ENCODE peak calls at places on chromosomes 7 and 10, in seven cellular contexts. One of them, this sample, is unnamed.

GRCh38 chr10:60315311-60315710 is 74.4 kb downstream of the ANK3 start:
- DNase-seq in transverse colon: no peak
- DNase-seq in cardiac muscle cell: no peak
- DNase-seq in astrocyte of the spinal cord: no peak
- DNase-seq in coronary artery: no peak
- DNase-seq in A549: no peak
- DNase-seq in prostate gland: no peak
- DNase-seq in this sample: no peak

GRCh38 chr10:52741851-52742250 is 30.7 kb downstream of the MBL2 start:
- DNase-seq in A549: no peak
- DNase-seq in astrocyte of the spinal cord: no peak
- DNase-seq in coronary artery: no peak
- DNase-seq in transverse colon: no peak
- DNase-seq in prostate gland: no peak
- DNase-seq in cardiac muscle cell: no peak
- DNase-seq in this sample: no peak

GRCh38 chr7:123604739-123605138 is 3.1 kb downstream of the ASB15 start:
- DNase-seq in astrocyte of the spinal cord: no peak
- DNase-seq in A549: no peak
- DNase-seq in coronary artery: no peak
- DNase-seq in transverse colon: no peak
- DNase-seq in cardiac muscle cell: no peak
- DNase-seq in prostate gland: no peak
- DNase-seq in this sample: peak

GRCh38 chr7:45711161-45711490 is 137.0 kb downstream of the ADCY1 start:
- DNase-seq in coronary artery: no peak
- DNase-seq in cardiac muscle cell: no peak
- DNase-seq in astrocyte of the spinal cord: no peak
- DNase-seq in transverse colon: no peak
- DNase-seq in A549: no peak
- DNase-seq in prostate gland: no peak
- DNase-seq in this sample: no peak

GRCh38 chr7:31146026-31146425 is 93.9 kb downstream of the ADCYAP1R1 start:
- DNase-seq in coronary artery: no peak
- DNase-seq in prostate gland: no peak
- DNase-seq in transverse colon: no peak
- DNase-seq in cardiac muscle cell: no peak
- DNase-seq in astrocyte of the spinal cord: no peak
- DNase-seq in A549: no peak
- DNase-seq in this sample: no peak

GRCh38 chr7:149714910-149715471 is 58.4 kb downstream of the ZNF467 start:
- DNase-seq in A549: no peak
- DNase-seq in cardiac muscle cell: no peak
- DNase-seq in astrocyte of the spinal cord: peak
- DNase-seq in coronary artery: peak
- DNase-seq in transverse colon: peak
- DNase-seq in prostate gland: peak
- DNase-seq in this sample: no peak

GRCh38 chr10:71966046-71967004 is 2.1 kb downstream of the CHST3 start:
- DNase-seq in astrocyte of the spinal cord: no peak
- DNase-seq in coronary artery: no peak
- DNase-seq in A549: peak
- DNase-seq in transverse colon: no peak
- DNase-seq in cardiac muscle cell: no peak
- DNase-seq in prostate gland: no peak
- DNase-seq in this sample: no peak

GRCh38 chr7:99030951-99031350 is 113.0 kb downstream of the SMURF1 start:
- DNase-seq in cardiac muscle cell: no peak
- DNase-seq in A549: no peak
- DNase-seq in prostate gland: no peak
- DNase-seq in coronary artery: peak
- DNase-seq in astrocyte of the spinal cord: no peak
- DNase-seq in transverse colon: no peak
- DNase-seq in this sample: no peak

GRCh38 chr10:28137907-28138880 is 139.3 kb upstream of the ODAD2 start:
- DNase-seq in prostate gland: no peak
- DNase-seq in cardiac muscle cell: no peak
- DNase-seq in A549: no peak
- DNase-seq in astrocyte of the spinal cord: peak
- DNase-seq in coronary artery: no peak
- DNase-seq in transverse colon: no peak
- DNase-seq in this sample: peak

DNA sequence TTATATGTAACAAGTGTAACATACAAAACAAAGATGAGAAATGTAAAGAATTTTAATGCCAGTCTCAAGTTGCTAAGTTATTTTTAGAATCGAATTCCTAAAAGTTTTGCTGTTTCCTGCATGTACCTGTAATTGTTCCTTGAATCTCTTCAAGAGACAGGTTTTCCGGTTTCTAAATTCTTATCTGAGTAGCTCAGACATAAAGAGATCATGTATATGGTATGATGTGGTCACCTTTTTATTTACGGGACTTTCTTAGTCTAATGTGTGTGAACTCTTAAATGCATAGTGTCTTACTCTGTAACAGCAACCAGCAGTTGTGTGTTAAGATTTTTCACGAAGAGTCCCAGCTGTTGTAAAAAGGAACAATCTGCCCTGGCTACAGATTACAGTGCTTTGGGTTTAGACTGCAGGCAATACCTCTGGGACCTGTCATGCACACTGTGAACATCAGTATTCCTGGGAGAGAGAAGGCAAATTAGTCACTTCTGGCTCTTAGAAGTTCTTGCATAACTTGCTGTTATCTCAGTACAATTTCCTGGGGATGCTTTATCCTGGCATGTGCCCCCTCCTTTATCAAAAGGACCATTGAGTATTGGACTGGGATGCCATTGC is 263.4 kb downstream of the BICC1 start:
- DNase-seq in prostate gland: no peak
- DNase-seq in cardiac muscle cell: no peak
- DNase-seq in A549: peak
- DNase-seq in transverse colon: no peak
- DNase-seq in coronary artery: no peak
- DNase-seq in astrocyte of the spinal cord: peak
- DNase-seq in this sample: peak
- H3K4me3 ChIP-seq in prostate gland: no peak
- H3K4me3 ChIP-seq in cardiac muscle cell: no peak
- H3K4me3 ChIP-seq in A549: no peak
- H3K4me3 ChIP-seq in transverse colon: no peak
- H3K4me3 ChIP-seq in coronary artery: peak
- H3K4me3 ChIP-seq in astrocyte of the spinal cord: no peak
- H3K4me3 ChIP-seq in this sample: no peak

DNA sequence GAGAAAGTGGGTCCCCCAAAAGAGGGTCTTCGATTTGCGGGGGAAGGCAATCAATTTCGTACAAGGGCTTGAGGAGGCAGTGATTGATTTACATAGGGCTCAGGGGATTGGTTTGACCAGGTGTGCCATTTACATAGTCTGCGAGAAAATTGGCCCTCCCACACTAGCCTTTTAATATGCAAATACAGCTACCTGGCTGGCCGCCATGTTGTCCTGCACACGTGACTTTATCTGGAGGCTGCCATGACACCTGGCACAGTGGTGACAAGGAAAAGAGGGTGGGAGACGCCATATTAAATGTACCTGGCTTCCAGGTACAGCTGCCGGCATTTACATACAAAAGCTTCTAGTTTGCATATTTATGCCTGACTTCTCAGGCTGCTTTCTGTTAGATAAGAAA is 1577.2 kb upstream of the LRRTM3 start:
- DNase-seq in astrocyte of the spinal cord: no peak
- DNase-seq in transverse colon: no peak
- DNase-seq in A549: no peak
- DNase-seq in prostate gland: no peak
- DNase-seq in cardiac muscle cell: no peak
- DNase-seq in coronary artery: no peak
- DNase-seq in this sample: no peak
- H3K4me3 ChIP-seq in astrocyte of the spinal cord: no peak
- H3K4me3 ChIP-seq in transverse colon: no peak
- H3K4me3 ChIP-seq in A549: no peak
- H3K4me3 ChIP-seq in prostate gland: no peak
- H3K4me3 ChIP-seq in cardiac muscle cell: no peak
- H3K4me3 ChIP-seq in coronary artery: no peak
- H3K4me3 ChIP-seq in this sample: no peak

GRCh38 chr7:93817004-93817403 is 73.5 kb downstream of the TFPI2 start:
- DNase-seq in astrocyte of the spinal cord: no peak
- DNase-seq in transverse colon: no peak
- DNase-seq in A549: no peak
- DNase-seq in cardiac muscle cell: no peak
- DNase-seq in prostate gland: no peak
- DNase-seq in coronary artery: no peak
- DNase-seq in this sample: no peak
- H3K4me3 ChIP-seq in astrocyte of the spinal cord: no peak
- H3K4me3 ChIP-seq in transverse colon: no peak
- H3K4me3 ChIP-seq in A549: no peak
- H3K4me3 ChIP-seq in cardiac muscle cell: no peak
- H3K4me3 ChIP-seq in prostate gland: no peak
- H3K4me3 ChIP-seq in coronary artery: no peak
- H3K4me3 ChIP-seq in this sample: no peak

GRCh38 chr7:158975526-158976467 is 119.4 kb downstream of the DYNC2I1 start:
- DNase-seq in cardiac muscle cell: peak
- DNase-seq in coronary artery: no peak
- DNase-seq in prostate gland: no peak
- DNase-seq in astrocyte of the spinal cord: no peak
- DNase-seq in A549: no peak
- DNase-seq in transverse colon: peak
- DNase-seq in this sample: no peak
- H3K4me3 ChIP-seq in cardiac muscle cell: no peak
- H3K4me3 ChIP-seq in coronary artery: no peak
- H3K4me3 ChIP-seq in prostate gland: no peak
- H3K4me3 ChIP-seq in astrocyte of the spinal cord: no peak
- H3K4me3 ChIP-seq in A549: no peak
- H3K4me3 ChIP-seq in transverse colon: no peak
- H3K4me3 ChIP-seq in this sample: no peak

DNA sequence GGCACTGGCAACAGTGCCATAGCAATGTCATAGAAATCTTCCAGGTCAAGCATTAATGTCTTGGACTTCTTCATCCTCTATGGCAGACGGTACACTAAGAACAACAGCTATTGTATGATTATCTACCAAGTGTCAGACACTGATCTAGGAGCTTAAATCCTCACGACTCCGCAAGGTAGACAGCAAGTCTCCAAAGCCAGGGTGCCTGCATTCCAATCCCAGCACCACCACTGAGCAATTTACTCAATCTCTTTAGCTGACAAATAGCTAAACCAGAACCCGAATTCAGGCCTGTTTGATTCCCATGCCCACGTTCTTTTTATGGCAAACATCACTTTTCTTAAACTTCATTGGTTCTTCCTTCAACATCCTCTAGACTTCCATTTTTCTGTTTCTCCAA is 31.8 kb downstream of the DNMBP start:
- DNase-seq in cardiac muscle cell: peak
- DNase-seq in astrocyte of the spinal cord: no peak
- DNase-seq in transverse colon: no peak
- DNase-seq in A549: no peak
- DNase-seq in prostate gland: no peak
- DNase-seq in coronary artery: no peak
- DNase-seq in this sample: peak
- H3K4me3 ChIP-seq in cardiac muscle cell: no peak
- H3K4me3 ChIP-seq in astrocyte of the spinal cord: no peak
- H3K4me3 ChIP-seq in transverse colon: no peak
- H3K4me3 ChIP-seq in A549: no peak
- H3K4me3 ChIP-seq in prostate gland: no peak
- H3K4me3 ChIP-seq in coronary artery: no peak
- H3K4me3 ChIP-seq in this sample: no peak

DNA sequence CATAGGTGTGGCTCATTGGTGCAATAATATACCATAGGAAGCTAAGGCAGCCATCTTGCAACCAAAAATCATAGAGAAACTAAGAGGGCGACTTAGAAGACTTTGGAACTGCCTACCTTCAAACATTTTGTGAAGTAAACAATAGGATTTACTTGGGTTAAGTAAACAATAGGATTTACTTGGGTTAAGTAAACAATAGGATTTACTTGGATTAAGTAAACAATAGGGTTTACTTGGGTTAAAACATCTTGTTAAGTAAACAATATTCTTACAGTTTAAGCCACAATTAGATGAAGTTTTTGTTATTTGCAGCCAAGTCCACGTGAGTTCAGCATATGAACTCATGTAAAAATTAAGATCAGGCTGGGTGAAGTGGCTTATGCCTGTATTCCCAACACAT is 722.4 kb upstream of the AUTS2 start:
- DNase-seq in coronary artery: no peak
- DNase-seq in transverse colon: no peak
- DNase-seq in A549: no peak
- DNase-seq in prostate gland: no peak
- DNase-seq in astrocyte of the spinal cord: no peak
- DNase-seq in cardiac muscle cell: no peak
- DNase-seq in this sample: no peak
- H3K4me3 ChIP-seq in coronary artery: no peak
- H3K4me3 ChIP-seq in transverse colon: no peak
- H3K4me3 ChIP-seq in A549: no peak
- H3K4me3 ChIP-seq in prostate gland: no peak
- H3K4me3 ChIP-seq in astrocyte of the spinal cord: no peak
- H3K4me3 ChIP-seq in cardiac muscle cell: no peak
- H3K4me3 ChIP-seq in this sample: no peak

DNA sequence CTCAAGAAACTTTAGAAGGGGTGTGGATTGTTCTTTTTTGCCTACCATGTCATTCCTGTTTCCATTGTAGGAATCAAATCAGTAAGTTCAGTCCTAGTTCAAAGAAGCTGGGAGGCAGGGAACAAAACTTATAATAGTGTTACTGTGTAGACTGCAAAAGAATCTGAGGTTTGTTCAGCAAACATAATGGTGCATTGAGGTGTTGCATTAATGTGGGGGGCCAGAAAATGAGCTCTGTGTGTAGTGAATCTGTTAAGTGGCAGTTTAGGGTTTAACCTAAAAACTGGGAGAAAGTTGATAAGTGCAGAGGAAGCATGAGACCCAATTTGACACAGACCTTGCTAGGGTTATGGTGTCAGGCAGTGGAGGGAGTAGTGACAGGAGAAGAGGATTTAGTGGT is 197.7 kb downstream of the SUGCT start:
- DNase-seq in A549: no peak
- DNase-seq in astrocyte of the spinal cord: no peak
- DNase-seq in coronary artery: no peak
- DNase-seq in transverse colon: no peak
- DNase-seq in cardiac muscle cell: no peak
- DNase-seq in prostate gland: no peak
- DNase-seq in this sample: no peak
- H3K4me3 ChIP-seq in A549: no peak
- H3K4me3 ChIP-seq in astrocyte of the spinal cord: no peak
- H3K4me3 ChIP-seq in coronary artery: no peak
- H3K4me3 ChIP-seq in transverse colon: no peak
- H3K4me3 ChIP-seq in cardiac muscle cell: no peak
- H3K4me3 ChIP-seq in prostate gland: no peak
- H3K4me3 ChIP-seq in this sample: no peak

GRCh38 chr10:99788598-99789259 is 6.3 kb downstream of the ABCC2 start:
- DNase-seq in prostate gland: no peak
- DNase-seq in cardiac muscle cell: no peak
- DNase-seq in coronary artery: no peak
- DNase-seq in astrocyte of the spinal cord: peak
- DNase-seq in transverse colon: peak
- DNase-seq in A549: no peak
- DNase-seq in this sample: peak
- H3K4me3 ChIP-seq in prostate gland: no peak
- H3K4me3 ChIP-seq in cardiac muscle cell: no peak
- H3K4me3 ChIP-seq in coronary artery: no peak
- H3K4me3 ChIP-seq in astrocyte of the spinal cord: no peak
- H3K4me3 ChIP-seq in transverse colon: no peak
- H3K4me3 ChIP-seq in A549: peak
- H3K4me3 ChIP-seq in this sample: no peak

This sample was measured in choroid plexus epithelial cell.